ENCODE peak calls at places on chromosomes 3 and 15, in eight cellular contexts. C is heart left ventricle, S is GM12892, Z is esophagus squamous epithelium, W is adrenal gland, O is ovary, E is upper lobe of left lung, X is stomach. B is an unnamed sample.

GRCh38 chr15:43913941-43914340 is 87.1 kb downstream of the WDR76 start:
- DNase-seq in C (no peak), S (no peak), Z (no peak), W (no peak), O (no peak), E (no peak), X (no peak), B (no peak)

GRCh38 chr3:195558602-195559001 is 15.5 kb upstream of the PPP1R2 start:
- DNase-seq in C (no peak), S (no peak), Z (no peak), W (no peak), O (no peak), E (peak; percentile 45), X (no peak), B (no peak)

GRCh38 chr15:67010898-67011619 is 54.3 kb upstream of the SMAD3 start:
- DNase-seq in C (no peak), S (no peak), Z (no peak), W (no peak), O (no peak), E (no peak), X (no peak), B (no peak)

GRCh38 chr15:62369454-62369853 is 204.4 kb upstream of the C2CD4B start:
- DNase-seq in C (no peak), S (no peak), Z (no peak), W (no peak), O (no peak), E (no peak), X (no peak), B (no peak)

GRCh38 chr3:11495948-11496557 is 147.7 kb downstream of the VGLL4 start:
- DNase-seq in C (peak; percentile 35), S (no peak), Z (no peak), W (peak; percentile 39), O (no peak), E (no peak), X (peak; percentile 51), B (no peak)

GRCh38 chr15:52233405-52233804 is 42.2 kb upstream of the GNB5 start:
- DNase-seq in C (no peak), S (no peak), Z (no peak), W (no peak), O (no peak), E (no peak), X (no peak), B (no peak)

GRCh38 chr15:70512772-70513362 is 250.5 kb downstream of the UACA start:
- DNase-seq in C (no peak), S (peak; percentile 68), Z (no peak), W (peak; percentile 35), O (no peak), E (peak; percentile 80), X (peak; percentile 50), B (peak; percentile 40)

GRCh38 chr15:53880353-53880752 is 97.9 kb upstream of the UNC13C start:
- DNase-seq in C (no peak), S (no peak), Z (no peak), W (no peak), O (no peak), E (no peak), X (no peak), B (no peak)

DNA sequence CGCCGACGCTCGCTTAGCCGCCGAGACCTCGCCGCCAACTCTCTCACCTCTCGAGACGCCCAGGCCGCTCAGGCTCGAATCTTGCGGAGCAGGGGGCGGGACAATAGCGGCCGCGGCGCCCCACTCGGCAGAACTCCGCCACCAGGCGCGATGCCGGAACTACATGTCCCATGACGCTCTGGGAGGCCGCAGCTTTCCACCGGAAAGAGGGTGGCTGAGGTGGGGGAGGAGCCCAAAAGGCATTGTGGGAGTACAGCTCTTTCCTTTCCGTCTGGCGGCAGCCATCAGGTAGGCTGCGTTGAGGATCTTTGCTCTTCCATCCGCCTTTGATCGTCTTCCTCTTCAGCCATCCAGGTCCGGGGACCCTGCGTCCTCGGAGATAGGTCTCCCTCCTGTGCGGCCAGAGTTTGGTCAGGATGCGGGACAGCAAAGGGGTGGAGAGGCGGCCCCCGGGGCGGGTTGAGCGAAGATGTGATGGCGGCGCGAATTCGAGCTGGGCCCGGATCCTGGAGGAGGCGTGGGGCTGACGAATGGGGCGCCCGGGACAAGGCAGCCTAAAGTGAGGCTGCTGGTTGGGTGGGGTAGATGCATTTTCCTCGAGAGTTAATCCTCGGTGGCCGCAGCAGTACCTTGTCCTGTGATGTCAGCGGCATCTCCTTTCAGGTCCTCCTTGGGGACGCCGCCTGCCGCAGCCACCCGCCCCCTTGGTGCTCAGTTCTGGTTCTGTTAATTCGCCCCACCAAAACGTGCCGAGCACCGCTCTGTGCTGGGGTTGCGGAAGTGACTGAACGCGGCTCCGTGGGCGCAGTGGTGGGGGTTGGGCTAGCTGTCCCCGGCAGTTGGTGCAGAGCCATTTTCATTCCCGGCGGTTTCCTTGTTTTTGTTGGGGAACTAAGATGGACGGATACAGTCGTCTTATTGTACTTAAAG is at the start of the genes NKIRAS1 and RPL15:
- DNase-seq in C (peak; percentile 97), S (peak; percentile 86), Z (peak; percentile 85), W (peak; percentile 98), O (peak; percentile 98), E (peak; percentile 98), X (peak; percentile 97), B (peak; percentile 89)
- TF ChIP-seq POLR2A in C (peak; percentile 58), S (peak; percentile 100), Z (peak; percentile 87), W (peak; percentile 97), O (peak; percentile 99), E (peak; percentile 98), X (peak; percentile 87), B (peak; percentile 97)

DNA sequence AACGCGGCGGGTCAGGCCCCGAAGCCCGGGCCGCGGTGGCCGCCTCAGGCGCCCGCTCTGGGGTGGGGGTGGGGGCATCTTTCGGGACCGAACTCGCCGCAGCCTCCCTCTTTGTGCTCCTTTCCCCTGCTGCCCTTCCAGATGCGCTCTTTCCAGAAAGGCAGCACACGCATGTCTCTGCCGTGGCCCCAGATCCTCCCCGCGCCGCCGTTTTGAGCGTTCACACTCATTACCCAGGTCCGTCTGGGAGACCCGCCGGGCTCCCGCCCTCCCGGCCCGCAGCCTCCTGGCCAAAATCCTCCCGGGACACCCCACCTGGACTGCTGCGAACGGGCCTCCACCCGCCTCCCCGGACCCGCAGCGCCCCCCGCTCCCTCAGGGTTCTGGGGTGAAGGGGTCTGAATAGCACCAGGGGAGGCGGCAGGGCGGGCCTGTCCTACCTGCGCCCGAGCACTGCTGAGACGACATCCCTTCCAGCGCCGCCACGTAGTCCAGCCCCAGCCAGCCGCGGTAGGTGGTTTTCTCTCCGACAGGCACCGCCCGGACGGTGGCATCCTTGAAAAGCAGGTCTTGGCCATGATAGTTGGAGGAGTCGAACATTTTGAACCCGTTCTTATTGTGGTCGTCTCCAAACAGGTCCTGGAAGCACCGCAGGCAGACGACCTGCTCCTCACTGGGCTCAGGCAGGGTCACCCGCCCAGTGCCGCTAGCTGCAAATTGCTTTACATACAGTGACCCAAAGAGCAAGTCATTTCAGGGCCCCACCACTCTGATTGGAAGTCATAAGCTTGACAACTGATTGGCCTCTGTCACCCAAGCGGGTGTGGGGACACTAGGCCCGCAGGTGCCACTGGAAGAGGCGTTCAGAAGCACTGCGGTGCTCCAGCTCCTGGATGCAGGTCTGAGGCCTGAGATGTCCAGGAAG is 25.9 kb downstream of the MELTF start:
- DNase-seq in C (no peak), S (peak; percentile 74), Z (no peak), W (no peak), O (peak; percentile 46), E (peak; percentile 36), X (peak; percentile 44), B (no peak)
- TF ChIP-seq POLR2A in C (no peak), S (no peak), Z (no peak), W (no peak), O (no peak), E (no peak), X (no peak), B (no peak)

GRCh38 chr3:45842851-45843625 is 1.1 kb upstream of the LZTFL1 start:
- DNase-seq in C (no peak), S (no peak), Z (no peak), W (no peak), O (no peak), E (no peak), X (no peak), B (no peak)

GRCh38 chr3:45841380-45841700 is 579 bp downstream of the LZTFL1 start:
- DNase-seq in C (no peak), S (no peak), Z (no peak), W (no peak), O (no peak), E (no peak), X (no peak), B (no peak)

GRCh38 chr3:45838466-45838865 is 3.5 kb downstream of the LZTFL1 start:
- DNase-seq in C (no peak), S (no peak), Z (no peak), W (no peak), O (no peak), E (no peak), X (no peak), B (no peak)

DNA sequence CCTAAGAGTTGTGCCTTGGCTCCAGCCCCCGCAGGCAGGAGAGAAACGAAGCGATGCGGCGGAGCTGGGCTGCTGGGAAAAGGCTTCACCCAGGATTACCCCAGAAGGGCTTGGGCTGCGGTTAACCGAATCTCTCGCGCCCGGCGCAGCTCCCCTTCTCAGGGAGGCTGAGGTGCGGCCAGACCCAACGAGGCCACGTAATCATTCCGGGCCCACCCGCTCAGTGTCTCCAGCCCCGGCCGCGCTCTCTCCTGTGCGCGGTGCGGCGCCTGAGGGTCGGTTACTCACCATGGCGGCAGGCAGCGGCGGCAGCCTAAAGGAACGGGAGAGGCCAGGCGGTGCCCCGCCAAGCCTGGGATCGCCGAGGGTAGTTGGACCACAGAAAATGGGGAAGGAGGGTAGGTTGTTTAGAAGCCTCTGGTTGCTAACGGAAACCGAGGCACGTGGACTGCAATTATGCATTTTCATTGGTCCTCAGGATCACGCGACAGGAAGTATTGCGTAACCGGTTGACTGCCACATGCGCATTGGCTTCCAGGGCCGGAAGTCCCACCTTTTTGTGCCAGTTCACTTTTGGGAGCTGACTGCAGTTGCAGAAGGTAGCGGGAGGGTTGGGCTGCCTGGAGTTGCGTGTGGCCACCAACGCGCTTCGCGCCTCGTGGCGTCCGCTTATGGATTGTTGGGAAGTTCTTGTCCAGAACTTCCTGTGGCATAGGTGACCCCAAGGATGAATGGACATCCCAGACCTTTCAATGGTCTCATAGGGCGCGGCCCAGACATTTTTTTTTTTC is at the start of gene LZTFL1:
- DNase-seq in C (peak; percentile 92), S (peak; percentile 65), Z (peak; percentile 72), W (peak; percentile 95), O (peak; percentile 92), E (peak; percentile 88), X (peak; percentile 93), B (peak; percentile 67)
- TF ChIP-seq POLR2A in C (no peak), S (no peak), Z (no peak), W (no peak), O (no peak), E (peak; percentile 57), X (no peak), B (peak; percentile 68)

DNA sequence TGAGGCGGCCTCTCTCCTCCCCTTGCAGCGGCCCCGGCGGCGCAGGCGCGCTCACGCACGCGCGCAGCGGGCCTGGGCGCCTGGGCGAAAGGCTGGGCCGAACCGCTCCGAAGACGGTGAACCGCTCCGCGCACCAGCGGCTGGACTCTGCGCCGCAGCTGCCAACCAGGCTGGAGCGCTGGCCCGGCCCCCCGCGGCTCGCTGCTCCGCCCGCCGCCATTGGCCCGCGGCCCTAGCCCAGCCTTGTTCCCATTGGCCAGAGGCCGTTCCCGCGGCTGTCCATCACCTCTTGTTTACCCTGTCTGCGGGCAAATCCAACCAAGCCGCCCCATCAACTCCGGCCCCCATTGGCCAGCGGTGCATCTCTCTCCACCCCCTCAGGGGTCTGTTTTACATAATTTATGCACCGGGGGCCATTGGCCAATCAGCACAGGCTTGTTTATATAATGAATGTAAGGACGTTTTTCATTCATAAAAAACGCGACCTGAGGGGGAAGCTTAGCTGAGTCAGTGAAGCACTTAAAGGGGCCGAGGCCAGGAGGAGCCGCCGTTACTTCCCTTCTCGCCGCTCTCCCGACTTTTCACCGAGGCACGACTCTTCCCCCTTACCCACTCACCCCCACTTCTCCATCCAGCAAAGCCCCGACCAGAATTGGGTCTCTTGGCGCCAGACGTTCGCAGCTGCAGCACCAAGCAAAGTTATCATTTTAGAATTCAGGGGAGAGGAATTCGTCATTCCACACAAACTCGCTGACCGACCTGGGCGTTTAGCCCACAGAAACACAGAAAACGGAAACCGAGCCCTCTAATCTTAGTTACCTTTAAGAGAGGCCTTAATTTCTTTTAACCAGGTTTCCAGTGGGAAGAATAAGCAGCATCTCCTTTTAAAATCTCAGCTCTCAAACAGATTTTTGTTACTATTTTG is at the start of gene ETV5:
- DNase-seq in C (peak; percentile 99), S (peak; percentile 93), Z (peak; percentile 90), W (peak; percentile 100), O (peak; percentile 97), E (peak; percentile 99), X (peak; percentile 98), B (peak; percentile 97)
- TF ChIP-seq POLR2A in C (peak; percentile 13), S (peak; percentile 61), Z (peak; percentile 37), W (peak; percentile 90), O (peak; percentile 50), E (peak; percentile 92), X (peak; percentile 39), B (peak; percentile 95)

B was measured in H54.